ENCODE peak calls at places on chromosomes 3 and 15, in four cellular contexts. One of them, this sample, is unnamed.

GRCh38 chr3:158455406-158455805 is 115.6 kb upstream of the MLF1 start:
- DNase-seq in Ammon's horn: no peak
- DNase-seq in NCI-H2029 treated with DMSO at 0.1 percent for 48 hours: no peak
- DNase-seq in NCI-H774: no peak
- DNase-seq in this sample: no peak

GRCh38 chr15:37289109-37289765 is 188.9 kb upstream of the MEIS2 start:
- DNase-seq in NCI-H2029 treated with DMSO at 0.1 percent for 48 hours: no peak
- DNase-seq in Ammon's horn: peak; percentile 3
- DNase-seq in NCI-H774: no peak
- DNase-seq in this sample: no peak

GRCh38 chr15:90266061-90266431 is 574 bp downstream of the NGRN start:
- DNase-seq in NCI-H774: peak; percentile 29
- DNase-seq in Ammon's horn: peak; percentile 34
- DNase-seq in NCI-H2029 treated with DMSO at 0.1 percent for 48 hours: no peak
- DNase-seq in this sample: peak; percentile 39

GRCh38 chr3:119508172-119508845 is 10.0 kb downstream of the TIMMDC1 start:
- DNase-seq in NCI-H774: no peak
- DNase-seq in Ammon's horn: no peak
- DNase-seq in NCI-H2029 treated with DMSO at 0.1 percent for 48 hours: no peak
- DNase-seq in this sample: no peak

GRCh38 chr15:99440551-99441426 is 125.0 kb upstream of the MEF2A start:
- DNase-seq in NCI-H774: no peak
- DNase-seq in Ammon's horn: no peak
- DNase-seq in NCI-H2029 treated with DMSO at 0.1 percent for 48 hours: no peak
- DNase-seq in this sample: no peak

GRCh38 chr3:18586076-18586475 is 160.9 kb upstream of the SATB1 start:
- DNase-seq in Ammon's horn: no peak
- DNase-seq in NCI-H774: no peak
- DNase-seq in NCI-H2029 treated with DMSO at 0.1 percent for 48 hours: peak; percentile 38
- DNase-seq in this sample: no peak

GRCh38 chr15:99954361-99955180 is 221.3 kb upstream of the LYSMD4 start:
- DNase-seq in Ammon's horn: no peak
- DNase-seq in NCI-H774: no peak
- DNase-seq in NCI-H2029 treated with DMSO at 0.1 percent for 48 hours: no peak
- DNase-seq in this sample: no peak

GRCh38 chr15:96254168-96254567 is 76.3 kb upstream of the NR2F2 start:
- DNase-seq in NCI-H2029 treated with DMSO at 0.1 percent for 48 hours: no peak
- DNase-seq in NCI-H774: no peak
- DNase-seq in Ammon's horn: no peak
- DNase-seq in this sample: no peak